ENCODE peak calls at places on chromosomes 1 and 21, in nine cellular contexts. B is heart right ventricle, O is AG04449, V is lower lobe of right lung, E is spleen, K is body of pancreas, U is psoas muscle, W is cardiac fibroblast, J is HFF-Myc. C is an unnamed sample.

GRCh38 chr1:3040004-3040403 is 18.7 kb downstream of the ACTRT2 start:
- DNase-seq in B (no peak), O (no peak), V (no peak), E (peak), K (no peak), U (no peak), W (no peak), J (no peak), C (no peak)

GRCh38 chr1:190168116-190168515 is 309.5 kb downstream of the BRINP3 start:
- DNase-seq in B (no peak), O (no peak), V (no peak), E (no peak), K (no peak), U (no peak), W (peak), J (no peak), C (no peak)

GRCh38 chr1:157084720-157085119 is 14.9 kb downstream of the ETV3L start:
- DNase-seq in B (no peak), O (no peak), V (no peak), E (no peak), K (no peak), U (no peak), W (no peak), J (no peak), C (no peak)

GRCh38 chr1:211319892-211320291 is 6.7 kb upstream of the TRAF5 start:
- DNase-seq in B (no peak), O (no peak), V (no peak), E (no peak), K (no peak), U (no peak), W (no peak), J (no peak), C (no peak)

GRCh38 chr1:89806612-89807011 is 14.2 kb upstream of the LRRC8D start:
- DNase-seq in B (no peak), O (no peak), V (no peak), E (no peak), K (no peak), U (no peak), W (no peak), J (no peak), C (no peak)

GRCh38 chr1:145927916-145928647 is 798 bp upstream of the RBM8A start:
- DNase-seq in B (no peak), O (no peak), V (no peak), E (peak), K (no peak), U (no peak), W (no peak), J (no peak), C (no peak)

GRCh38 chr1:153775432-153776311 is 465 bp downstream of the SLC27A3 start:
- DNase-seq in B (peak), O (no peak), V (peak), E (peak), K (peak), U (peak), W (peak), J (no peak), C (no peak)

GRCh38 chr1:173201968-173202367 is 5.2 kb downstream of the TNFSF4 start:
- DNase-seq in B (no peak), O (no peak), V (no peak), E (no peak), K (no peak), U (no peak), W (no peak), J (no peak), C (no peak)

GRCh38 chr1:212109713-212110112 is 74.2 kb downstream of the DTL start:
- DNase-seq in B (no peak), O (no peak), V (no peak), E (no peak), K (no peak), U (no peak), W (no peak), J (no peak), C (no peak)

GRCh38 chr1:40305451-40305850 is 11.6 kb downstream of the COL9A2 start:
- DNase-seq in B (no peak), O (no peak), V (no peak), E (no peak), K (no peak), U (no peak), W (peak), J (no peak), C (no peak)

GRCh38 chr1:227896710-227897655 is 50.7 kb downstream of the WNT9A start:
- DNase-seq in B (peak), O (no peak), V (peak), E (peak), K (peak), U (peak), W (no peak), J (no peak), C (no peak)

GRCh38 chr1:211654838-211655787 is 20.3 kb downstream of the NEK2 start:
- DNase-seq in B (peak), O (no peak), V (peak), E (peak), K (peak), U (peak), W (peak), J (peak), C (no peak)

GRCh38 chr1:241939798-241940197 is 17.8 kb upstream of the BECN2 start:
- DNase-seq in B (no peak), O (no peak), V (no peak), E (no peak), K (no peak), U (no peak), W (no peak), J (no peak), C (no peak)

GRCh38 chr1:16092097-16092922 is 18.9 kb upstream of the FAM131C start:
- DNase-seq in B (no peak), O (no peak), V (no peak), E (no peak), K (peak), U (no peak), W (no peak), J (no peak), C (no peak)

GRCh38 chr21:21163904-21164303 is 165.7 kb downstream of the NCAM2 start:
- DNase-seq in B (peak), O (peak), V (no peak), E (no peak), K (peak), U (no peak), W (peak), J (peak), C (no peak)

GRCh38 chr1:8167936-8168335 is 141.8 kb upstream of the ERRFI1 start:
- DNase-seq in B (no peak), O (no peak), V (no peak), E (no peak), K (no peak), U (no peak), W (no peak), J (no peak), C (no peak)

GRCh38 chr21:30209571-30209970 is 6.3 kb downstream of the CLDN8 start:
- DNase-seq in B (no peak), O (no peak), V (no peak), E (no peak), K (no peak), U (no peak), W (no peak), J (no peak), C (no peak)

GRCh38 chr1:37765937-37766664 is 1.2 kb upstream of the EPHA10 start:
- DNase-seq in B (no peak), O (no peak), V (no peak), E (no peak), K (no peak), U (no peak), W (no peak), J (no peak), C (no peak)

GRCh38 chr1:201348211-201348566 is 29.3 kb downstream of the TNNT2 start:
- DNase-seq in B (no peak), O (no peak), V (peak), E (peak), K (peak), U (no peak), W (peak), J (peak), C (no peak)

GRCh38 chr1:219176168-219176567 is 2.5 kb downstream of the LYPLAL1 start:
- DNase-seq in B (no peak), O (no peak), V (no peak), E (no peak), K (no peak), U (no peak), W (no peak), J (no peak), C (no peak)

GRCh38 chr1:41313661-41314131 is 47.5 kb upstream of the FOXO6 start:
- DNase-seq in B (no peak), O (no peak), V (no peak), E (no peak), K (peak), U (no peak), W (peak), J (no peak), C (no peak)

GRCh38 chr1:55399385-55399784 is 184.2 kb upstream of the USP24 start:
- DNase-seq in B (no peak), O (no peak), V (no peak), E (no peak), K (no peak), U (no peak), W (no peak), J (no peak), C (no peak)

GRCh38 chr21:45554477-45555175 is 12.4 kb upstream of the SLC19A1 start:
- DNase-seq in B (peak), O (no peak), V (peak), E (peak), K (peak), U (peak), W (peak), J (peak), C (no peak)

GRCh38 chr1:159892944-159893343 is 7.0 kb downstream of the CFAP45 start:
- DNase-seq in B (no peak), O (no peak), V (no peak), E (no peak), K (no peak), U (no peak), W (no peak), J (no peak), C (no peak)
- TF ChIP-seq CTCF in B (no peak), O (no peak), V (no peak), E (no peak), K (no peak), U (no peak), W (no peak), J (no peak), C (no peak)

GRCh38 chr1:45230537-45230936 is 24.1 kb upstream of the ZSWIM5 start:
- DNase-seq in B (no peak), O (no peak), V (no peak), E (no peak), K (peak), U (no peak), W (no peak), J (no peak), C (no peak)
- TF ChIP-seq CTCF in B (no peak), O (no peak), V (no peak), E (no peak), K (peak), U (no peak), W (no peak), J (no peak), C (no peak)

GRCh38 chr1:24932284-24932683 is 2.2 kb upstream of the RUNX3 start:
- DNase-seq in B (no peak), O (no peak), V (peak), E (peak), K (peak), U (peak), W (peak), J (no peak), C (no peak)
- TF ChIP-seq CTCF in B (peak), O (peak), V (peak), E (peak), K (no peak), U (peak), W (no peak), J (peak), C (no peak)

GRCh38 chr1:22805672-22806038 is 95.0 kb downstream of the EPHB2 start:
- DNase-seq in B (no peak), O (no peak), V (no peak), E (no peak), K (no peak), U (no peak), W (no peak), J (no peak), C (no peak)
- TF ChIP-seq CTCF in B (no peak), O (no peak), V (no peak), E (no peak), K (no peak), U (no peak), W (no peak), J (no peak), C (no peak)

DNA sequence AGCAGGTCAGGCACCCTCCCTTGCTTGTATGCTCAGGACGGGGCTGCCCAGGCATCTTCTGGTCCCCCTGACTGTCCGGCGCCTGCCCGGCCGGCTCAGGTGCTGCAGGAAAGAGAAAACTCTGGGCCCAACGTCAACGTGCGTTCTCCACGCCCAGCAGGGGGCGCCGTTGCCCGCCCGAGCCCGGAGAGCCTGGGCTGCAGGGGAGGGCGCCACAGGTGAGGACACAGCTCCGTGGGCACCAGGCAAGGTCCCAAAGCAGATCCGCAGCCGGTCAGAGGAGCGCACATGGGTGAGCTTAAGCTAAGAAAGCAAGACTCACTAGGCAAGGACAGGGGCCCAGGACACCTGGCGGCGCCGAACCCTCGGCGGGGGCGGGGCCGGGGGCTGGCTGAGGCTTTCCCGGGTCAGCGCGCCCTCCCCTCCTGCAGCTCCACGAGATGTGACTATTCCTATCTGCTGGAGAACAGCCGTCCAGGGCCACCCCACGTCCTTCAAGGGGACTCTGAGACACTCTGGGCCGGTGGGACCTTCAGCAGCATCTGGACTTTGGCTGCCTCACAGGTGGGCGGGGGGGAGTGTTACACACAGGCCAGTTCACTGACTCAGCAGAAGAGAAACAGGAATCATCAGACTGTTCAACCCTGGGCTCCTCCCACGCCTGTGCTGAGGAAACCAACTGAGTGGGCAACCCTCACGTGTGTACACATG is 29.3 kb downstream of the KRTAP10-1 start:
- DNase-seq in B (peak), O (no peak), V (peak), E (peak), K (peak), U (peak), W (peak), J (no peak), C (no peak)
- TF ChIP-seq CTCF in B (peak), O (peak), V (peak), E (peak), K (peak), U (peak), W (peak), J (peak), C (peak)

DNA sequence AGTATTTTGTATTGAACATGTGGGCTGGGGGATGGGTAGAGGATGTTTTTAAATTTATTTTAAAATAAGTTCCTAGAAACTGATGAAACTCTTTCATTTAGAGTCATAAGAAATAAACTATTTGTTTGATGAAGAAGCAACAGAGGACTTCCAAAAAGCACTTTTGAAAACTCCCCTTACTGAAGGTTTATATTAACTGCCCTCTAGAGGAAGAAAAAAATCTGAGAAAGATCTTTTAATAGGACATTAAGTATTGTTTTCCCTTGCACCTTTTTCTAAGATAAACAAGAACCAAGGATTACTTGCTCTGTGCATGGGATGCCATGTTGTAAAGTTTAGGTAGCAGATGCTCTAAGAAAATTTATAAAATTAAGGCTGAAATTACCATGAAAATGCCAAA is 14.1 kb downstream of the DISP1 start:
- DNase-seq in B (no peak), O (no peak), V (no peak), E (no peak), K (no peak), U (no peak), W (no peak), J (no peak), C (no peak)
- TF ChIP-seq CTCF in B (no peak), O (no peak), V (no peak), E (peak), K (no peak), U (no peak), W (peak), J (no peak), C (peak)

GRCh38 chr1:10631811-10632481 is 157.2 kb downstream of the PEX14 start:
- DNase-seq in B (no peak), O (no peak), V (peak), E (peak), K (no peak), U (peak), W (no peak), J (no peak), C (no peak)
- TF ChIP-seq CTCF in B (no peak), O (no peak), V (no peak), E (no peak), K (no peak), U (no peak), W (no peak), J (no peak), C (no peak)

DNA sequence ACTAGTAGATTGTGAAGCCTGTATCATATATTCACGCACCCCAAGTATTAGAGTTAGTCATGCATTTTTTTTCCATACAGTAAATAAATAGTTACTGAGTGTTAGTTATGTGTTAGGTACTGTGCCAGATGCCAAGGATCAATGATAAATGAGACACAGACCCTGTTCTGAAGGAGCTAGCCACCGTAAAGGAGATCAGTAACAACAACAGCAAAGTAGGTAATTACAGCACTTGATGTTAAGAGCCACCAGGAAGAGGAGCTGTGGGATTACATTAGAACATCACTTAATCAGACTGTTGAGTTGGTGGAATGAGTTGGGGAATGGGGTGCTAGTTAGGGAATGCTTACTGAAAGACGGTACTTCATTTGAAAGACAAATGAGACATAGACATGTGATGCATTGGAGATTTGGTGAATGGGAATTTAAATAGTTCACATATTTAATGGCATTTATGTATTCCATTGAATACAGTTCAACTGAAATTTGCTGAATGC is 21.0 kb downstream of the PRKAA2 start:
- DNase-seq in B (no peak), O (no peak), V (no peak), E (no peak), K (no peak), U (no peak), W (no peak), J (no peak), C (no peak)
- TF ChIP-seq CTCF in B (no peak), O (no peak), V (no peak), E (no peak), K (no peak), U (no peak), W (no peak), J (no peak), C (no peak)

DNA sequence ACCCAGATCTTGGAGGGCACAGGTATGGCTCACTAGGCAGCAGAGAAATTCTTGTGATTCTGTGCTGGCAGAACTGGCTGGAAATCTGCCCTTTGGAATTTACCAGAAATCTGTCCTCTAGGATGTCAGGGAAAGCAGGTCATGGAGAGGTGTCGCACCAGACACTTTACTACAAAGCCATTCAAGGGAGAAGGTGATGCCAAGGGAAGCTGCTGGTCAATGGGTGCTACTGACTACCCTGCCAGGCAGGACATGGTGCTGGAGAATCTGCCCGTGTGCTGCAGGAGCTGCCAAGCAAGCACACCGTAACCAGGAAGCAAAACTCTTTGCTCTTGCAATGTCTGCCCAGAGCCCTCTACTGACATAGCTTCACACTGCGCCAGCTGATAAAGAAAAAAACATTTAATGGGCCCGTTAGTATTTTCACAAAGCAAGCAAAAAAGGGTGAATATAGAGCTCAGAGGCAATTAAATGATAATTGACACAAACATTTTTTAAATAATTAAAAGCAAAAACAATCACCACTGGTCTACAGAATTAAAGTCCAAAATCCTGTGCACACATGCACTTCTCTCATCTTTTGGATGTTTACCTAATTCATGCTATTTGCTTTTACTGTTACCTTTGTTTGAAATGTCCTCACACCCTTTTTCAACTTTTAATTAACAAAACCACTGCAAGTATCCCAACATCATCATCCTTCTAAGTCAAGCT is 7.2 kb upstream of the FBXO28 start:
- DNase-seq in B (no peak), O (no peak), V (no peak), E (no peak), K (peak), U (no peak), W (peak), J (no peak), C (no peak)
- TF ChIP-seq CTCF in B (peak), O (peak), V (no peak), E (no peak), K (peak), U (no peak), W (peak), J (peak), C (peak)